ENCODE peak calls at places on chromosome 22, in six cellular contexts. C is GM23338, H is HTR-8/SVneo, N is amygdala, I is KG1, K is GM13976. O is an unnamed sample.

GRCh38 chr22:49016909-49017768 is 810.5 kb downstream of the BRD1 start:
- DNase-seq in H (no peak), K (no peak), I (no peak), N (no peak), C (peak; percentile 0), O (no peak)

GRCh38 chr22:43580351-43580750 is 168.5 kb downstream of the MPPED1 start:
- DNase-seq in C (no peak), N (no peak), H (no peak), K (no peak), I (no peak), O (no peak)

GRCh38 chr22:37764622-37765021 is 43.1 kb upstream of the GCAT start:
- DNase-seq in C (no peak), H (no peak), K (no peak), I (no peak), N (no peak), O (no peak)

GRCh38 chr22:28268176-28268575 is 349.1 kb upstream of the PITPNB start:
- DNase-seq in H (no peak), I (no peak), K (no peak), C (no peak), N (no peak), O (peak; percentile 11)

GRCh38 chr22:21074092-21074715 is 28.5 kb downstream of the LRRC74B start:
- DNase-seq in K (no peak), I (no peak), H (peak; percentile 33), C (no peak), N (no peak), O (peak; percentile 41)

GRCh38 chr22:24751518-24751917 is 23.0 kb downstream of the PIWIL3 start:
- DNase-seq in I (peak; percentile 11), N (no peak), H (no peak), C (no peak), K (no peak), O (no peak)

GRCh38 chr22:17266261-17266971 is 47.2 kb upstream of the ADA2 start:
- DNase-seq in K (no peak), N (peak; percentile 32), I (no peak), H (no peak), C (peak; percentile 90), O (no peak)

GRCh38 chr22:29512031-29512430 is 32.0 kb downstream of the NEFH start:
- DNase-seq in H (no peak), C (no peak), N (no peak), K (no peak), I (no peak), O (no peak)

GRCh38 chr22:37759281-37759680 is 48.5 kb upstream of the GCAT start:
- DNase-seq in H (no peak), N (no peak), C (no peak), I (no peak), K (no peak), O (no peak)

GRCh38 chr22:38826386-38826785 is 17.4 kb downstream of the NPTXR start:
- DNase-seq in K (no peak), I (no peak), H (no peak), N (no peak), C (no peak), O (no peak)

GRCh38 chr22:21026783-21027692 is 5.3 kb downstream of the SLC7A4 start:
- DNase-seq in C (no peak), N (no peak), K (no peak), I (no peak), H (no peak), O (no peak)

GRCh38 chr22:32328306-32329201 is 29.1 kb upstream of the RFPL3 start:
- DNase-seq in N (no peak), C (no peak), I (no peak), K (no peak), H (no peak), O (no peak)

GRCh38 chr22:50236731-50237409 is 8.0 kb downstream of the TUBGCP6 start:
- DNase-seq in I (peak; percentile 3), H (no peak), N (no peak), K (no peak), C (peak; percentile 61), O (peak; percentile 47)

GRCh38 chr22:37317698-37318210 is 35.4 kb downstream of the CYTH4 start:
- DNase-seq in K (no peak), H (no peak), C (no peak), N (no peak), I (no peak), O (no peak)

GRCh38 chr22:19429950-19430889 is 1.3 kb downstream of the HIRA start:
- DNase-seq in H (no peak), C (peak; percentile 28), K (peak; percentile 41), I (peak; percentile 16), N (no peak), O (peak; percentile 29)

GRCh38 chr22:23036684-23037428 is 33.5 kb upstream of the GNAZ start:
- DNase-seq in H (peak; percentile 4), N (no peak), I (no peak), C (no peak), K (no peak), O (peak; percentile 50)

GRCh38 chr22:23609983-23610781 is 21.9 kb downstream of the DRICH1 start:
- DNase-seq in N (no peak), H (no peak), I (no peak), K (no peak), C (no peak), O (no peak)

GRCh38 chr22:46976598-46976997 is 214.1 kb downstream of the TBC1D22A start:
- DNase-seq in N (no peak), C (no peak), I (no peak), K (no peak), H (no peak), O (no peak)

GRCh38 chr22:19319281-19319680 is 27.8 kb upstream of the CLTCL1 start:
- DNase-seq in H (no peak), K (no peak), C (no peak), N (no peak), I (no peak), O (no peak)

GRCh38 chr22:16973591-16974297 is 34.3 kb downstream of the GAB4 start:
- DNase-seq in N (no peak), H (no peak), C (no peak), I (no peak), K (no peak), O (no peak)

GRCh38 chr22:38572065-38572464 is 2.1 kb upstream of the DMC1 start:
- DNase-seq in I (peak; percentile 19), C (peak; percentile 70), K (peak; percentile 50), N (no peak), H (peak; percentile 35), O (peak; percentile 63)

GRCh38 chr22:45230026-45230845 is 10.5 kb downstream of the KIAA0930 start:
- DNase-seq in H (no peak), N (no peak), C (no peak), K (no peak), I (no peak), O (no peak)

GRCh38 chr22:19941365-19942070 is at the start of the genes COMT and TXNRD2:
- DNase-seq in I (peak; percentile 22), C (peak; percentile 70), N (peak; percentile 31), K (peak; percentile 91), H (peak; percentile 57), O (peak; percentile 66)

GRCh38 chr22:23233084-23233501 is 52.8 kb downstream of the BCR start:
- DNase-seq in H (no peak), I (no peak), N (no peak), K (no peak), C (peak; percentile 54), O (no peak)

GRCh38 chr22:34722901-34723300 is 343.1 kb upstream of the ISX start:
- DNase-seq in N (no peak), K (no peak), C (no peak), H (no peak), I (no peak), O (no peak)

GRCh38 chr22:19707347-19708322 is 6.7 kb upstream of the SEPTIN5 start:
- DNase-seq in N (no peak), H (no peak), I (no peak), K (peak; percentile 29), C (no peak), O (no peak)

GRCh38 chr22:23305922-23306374 is 125.6 kb downstream of the BCR start:
- DNase-seq in H (no peak), N (peak; percentile 71), C (no peak), K (no peak), I (no peak), O (peak; percentile 96)

GRCh38 chr22:45462034-45462655 is 40.5 kb upstream of the FBLN1 start:
- DNase-seq in H (no peak), K (no peak), C (peak; percentile 76), I (no peak), N (no peak), O (no peak)

GRCh38 chr22:46959369-46959768 is 196.9 kb downstream of the TBC1D22A start:
- DNase-seq in C (no peak), I (no peak), K (no peak), H (no peak), N (no peak), O (no peak)

GRCh38 chr22:38292694-38293093 is 19.9 kb upstream of the TMEM184B start:
- DNase-seq in N (no peak), H (no peak), I (no peak), K (no peak), C (no peak), O (no peak)

GRCh38 chr22:20212754-20213699 is 55.1 kb downstream of the RTN4R start:
- DNase-seq in K (no peak), N (peak; percentile 12), C (no peak), H (no peak), I (no peak), O (no peak)

GRCh38 chr22:38127869-38128268 is 17.4 kb upstream of the BAIAP2L2 start:
- DNase-seq in H (no peak), I (no peak), K (no peak), C (no peak), N (no peak), O (no peak)

GRCh38 chr22:47605441-47605840 is 843.0 kb downstream of the TBC1D22A start:
- DNase-seq in H (no peak), N (no peak), K (no peak), C (no peak), I (no peak), O (no peak)

GRCh38 chr22:42648017-42648367 is 1.2 kb downstream of the CYB5R3 start:
- DNase-seq in K (no peak), I (no peak), H (no peak), N (no peak), C (no peak), O (no peak)

GRCh38 chr22:40345271-40345670 is 1.0 kb upstream of the ADSL start:
- DNase-seq in N (no peak), I (no peak), C (no peak), H (no peak), K (no peak), O (peak; percentile 39)

GRCh38 chr22:37187552-37187890 is 526 bp downstream of the C1QTNF6 start:
- DNase-seq in N (no peak), K (no peak), C (no peak), H (no peak), I (no peak), O (peak; percentile 68)

GRCh38 chr22:43862074-43862881 is at the start of gene SULT4A1:
- DNase-seq in C (peak; percentile 78), I (no peak), K (no peak), H (no peak), N (no peak), O (peak; percentile 11)

GRCh38 chr22:37559901-37560681 is at the start of gene CDC42EP1:
- DNase-seq in N (peak; percentile 40), C (peak; percentile 72), K (no peak), H (peak; percentile 31), I (no peak), O (peak; percentile 57)

GRCh38 chr22:30390974-30391691 is 3.9 kb upstream of the RNF215 start:
- DNase-seq in K (peak; percentile 86), C (peak; percentile 87), H (no peak), I (peak; percentile 42), N (peak; percentile 53), O (peak; percentile 93)